ENCODE peak calls at places on chromosomes 5 and 9, in four cellular contexts. One of them, this sample, is unnamed.
A peak's percentile ranks its signal among the peaks of the same experiment; 100 is the strongest.

GRCh38 chr5:173706700-173707099 is 90.2 kb upstream of the BOD1 start:
- DNase-seq in heart right ventricle: no peak
- DNase-seq in A549: no peak
- DNase-seq in dorsolateral prefrontal cortex: no peak
- DNase-seq in this sample: no peak

GRCh38 chr5:10201223-10201868 is 48.3 kb downstream of the ATPSCKMT start:
- DNase-seq in heart right ventricle: no peak
- DNase-seq in dorsolateral prefrontal cortex: no peak
- DNase-seq in A549: no peak
- DNase-seq in this sample: no peak

GRCh38 chr9:124810513-124811355 is 33.8 kb downstream of the OLFML2A start:
- DNase-seq in heart right ventricle: no peak
- DNase-seq in dorsolateral prefrontal cortex: no peak
- DNase-seq in A549: peak; percentile 80
- DNase-seq in this sample: no peak

GRCh38 chr9:126489604-126490593 is 123.8 kb upstream of the LMX1B start:
- DNase-seq in heart right ventricle: no peak
- DNase-seq in dorsolateral prefrontal cortex: peak; percentile 49
- DNase-seq in A549: no peak
- DNase-seq in this sample: no peak

GRCh38 chr9:79658926-79659325 is 87.2 kb downstream of the TLE4 start:
- DNase-seq in dorsolateral prefrontal cortex: no peak
- DNase-seq in A549: no peak
- DNase-seq in heart right ventricle: no peak
- DNase-seq in this sample: no peak

GRCh38 chr9:121450241-121450640 is 49.4 kb downstream of the GGTA1 start:
- DNase-seq in heart right ventricle: no peak
- DNase-seq in A549: no peak
- DNase-seq in dorsolateral prefrontal cortex: no peak
- DNase-seq in this sample: no peak

GRCh38 chr5:157308826-157309465 is 43.0 kb downstream of the CYFIP2 start:
- DNase-seq in heart right ventricle: no peak
- DNase-seq in A549: no peak
- DNase-seq in dorsolateral prefrontal cortex: no peak
- DNase-seq in this sample: no peak

GRCh38 chr9:91282292-91282691 is 79.4 kb downstream of the AUH start:
- DNase-seq in heart right ventricle: no peak
- DNase-seq in dorsolateral prefrontal cortex: no peak
- DNase-seq in A549: peak; percentile 50
- DNase-seq in this sample: no peak

GRCh38 chr9:105262497-105262896 is 18.0 kb downstream of the SLC44A1 start:
- DNase-seq in dorsolateral prefrontal cortex: no peak
- DNase-seq in heart right ventricle: no peak
- DNase-seq in A549: no peak
- DNase-seq in this sample: no peak

GRCh38 chr5:173733831-173734491 is 117.5 kb upstream of the BOD1 start:
- DNase-seq in heart right ventricle: no peak
- DNase-seq in A549: no peak
- DNase-seq in dorsolateral prefrontal cortex: no peak
- DNase-seq in this sample: no peak

GRCh38 chr9:78243130-78243529 is 7.3 kb downstream of the CEP78 start:
- DNase-seq in heart right ventricle: no peak
- DNase-seq in dorsolateral prefrontal cortex: no peak
- DNase-seq in A549: no peak
- DNase-seq in this sample: no peak

GRCh38 chr9:110351009-110351467 is 13.4 kb upstream of the TXNDC8 start:
- DNase-seq in heart right ventricle: no peak
- DNase-seq in A549: peak; percentile 43
- DNase-seq in dorsolateral prefrontal cortex: no peak
- DNase-seq in this sample: no peak

GRCh38 chr5:146878471-146879172 is at the start of gene PPP2R2B:
- DNase-seq in heart right ventricle: peak; percentile 34
- DNase-seq in A549: peak; percentile 15
- DNase-seq in dorsolateral prefrontal cortex: peak; percentile 74
- DNase-seq in this sample: no peak

GRCh38 chr9:89759563-89759962 is 154.8 kb downstream of the GADD45G start:
- DNase-seq in heart right ventricle: no peak
- DNase-seq in dorsolateral prefrontal cortex: no peak
- DNase-seq in A549: no peak
- DNase-seq in this sample: no peak

GRCh38 chr9:8492034-8492433 is 692.5 kb upstream of the DMAC1 start:
- DNase-seq in dorsolateral prefrontal cortex: no peak
- DNase-seq in heart right ventricle: no peak
- DNase-seq in A549: no peak
- DNase-seq in this sample: no peak

GRCh38 chr5:138611295-138612220 is 36.4 kb upstream of the HSPA9 start:
- DNase-seq in heart right ventricle: no peak
- DNase-seq in dorsolateral prefrontal cortex: peak; percentile 52
- DNase-seq in A549: no peak
- DNase-seq in this sample: no peak

GRCh38 chr9:127451681-127452480 is 571 bp downstream of the LRSAM1 start:
- DNase-seq in A549: peak; percentile 75
- DNase-seq in heart right ventricle: peak; percentile 47
- DNase-seq in dorsolateral prefrontal cortex: no peak
- DNase-seq in this sample: peak; percentile 64

GRCh38 chr9:94860678-94861588 is 134.4 kb downstream of the AOPEP start:
- DNase-seq in A549: no peak
- DNase-seq in heart right ventricle: no peak
- DNase-seq in dorsolateral prefrontal cortex: no peak
- DNase-seq in this sample: no peak

GRCh38 chr5:111892949-111893348 is 136.0 kb upstream of the NREP start:
- DNase-seq in dorsolateral prefrontal cortex: no peak
- DNase-seq in A549: no peak
- DNase-seq in heart right ventricle: no peak
- DNase-seq in this sample: no peak

GRCh38 chr9:106149956-106150355 is 455.6 kb downstream of the TMEM38B start:
- DNase-seq in A549: no peak
- DNase-seq in dorsolateral prefrontal cortex: no peak
- DNase-seq in heart right ventricle: no peak
- DNase-seq in this sample: no peak

GRCh38 chr5:133225671-133226152 is 173.9 kb downstream of the HSPA4 start:
- DNase-seq in A549: no peak
- DNase-seq in heart right ventricle: no peak
- DNase-seq in dorsolateral prefrontal cortex: no peak
- DNase-seq in this sample: no peak

GRCh38 chr5:18985397-18985796 is 1002.6 kb downstream of the CDH18 start:
- DNase-seq in A549: no peak
- DNase-seq in dorsolateral prefrontal cortex: no peak
- DNase-seq in heart right ventricle: no peak
- DNase-seq in this sample: no peak

GRCh38 chr5:9473624-9474023 is 72.3 kb downstream of the SEMA5A start:
- DNase-seq in dorsolateral prefrontal cortex: no peak
- DNase-seq in A549: no peak
- DNase-seq in heart right ventricle: no peak
- DNase-seq in this sample: no peak

GRCh38 chr9:129714393-129715051 is 38.3 kb downstream of the PTGES start:
- DNase-seq in dorsolateral prefrontal cortex: no peak
- DNase-seq in A549: no peak
- DNase-seq in heart right ventricle: no peak
- DNase-seq in this sample: no peak

GRCh38 chr5:43661102-43661501 is 58.1 kb downstream of the NNT start:
- DNase-seq in dorsolateral prefrontal cortex: no peak
- DNase-seq in heart right ventricle: no peak
- DNase-seq in A549: peak; percentile 62
- DNase-seq in this sample: no peak

GRCh38 chr5:95382843-95383242 is 8.3 kb upstream of the FAM81B start:
- DNase-seq in heart right ventricle: no peak
- DNase-seq in A549: no peak
- DNase-seq in dorsolateral prefrontal cortex: no peak
- DNase-seq in this sample: no peak

DNA sequence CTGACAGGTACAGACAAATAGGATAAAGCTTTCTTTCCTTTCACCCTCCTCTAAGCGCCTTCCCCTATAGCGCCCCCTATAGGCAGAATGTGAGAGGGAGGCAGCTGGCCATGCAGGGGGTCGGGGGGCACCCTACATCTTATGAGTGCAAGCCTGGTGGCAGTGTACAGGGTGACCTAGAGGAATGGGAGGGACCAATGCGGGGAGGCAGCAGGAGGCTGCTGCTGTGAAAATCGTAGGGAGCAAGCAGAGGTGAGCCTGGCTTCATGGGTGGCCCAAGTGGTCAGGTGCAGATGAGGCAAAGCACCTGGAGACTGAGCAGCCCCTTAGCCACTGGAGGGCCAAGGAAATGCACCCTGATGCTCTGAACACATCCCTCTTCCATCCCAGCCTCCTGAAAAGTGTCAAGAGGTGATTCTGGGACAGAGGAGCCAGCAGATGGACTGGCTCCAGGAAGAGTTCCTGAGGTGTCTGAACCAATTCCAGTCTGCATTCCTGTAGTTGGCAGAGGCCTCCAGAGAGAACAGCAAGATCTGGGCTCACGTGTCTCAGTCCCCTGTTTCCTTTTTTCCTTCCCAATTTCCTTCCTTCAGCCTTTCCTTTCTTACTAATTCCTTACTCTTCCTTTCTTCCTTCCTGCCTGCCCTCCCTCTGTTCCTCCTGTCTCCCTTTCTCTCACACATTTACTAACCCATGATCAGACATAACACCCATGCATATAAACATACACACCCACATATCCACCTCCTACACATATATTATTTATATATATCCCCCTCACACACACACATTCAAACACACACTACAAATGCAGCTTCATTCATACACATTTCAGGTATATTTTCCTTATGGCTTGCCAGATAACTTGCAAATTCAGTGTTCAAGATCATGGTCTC is 32.8 kb upstream of the GALNT10 start:
- DNase-seq in A549: no peak
- DNase-seq in heart right ventricle: no peak
- DNase-seq in dorsolateral prefrontal cortex: no peak
- DNase-seq in this sample: no peak
- TF ChIP-seq CTCF in A549: peak; percentile 41
- TF ChIP-seq CTCF in heart right ventricle: peak; percentile 36
- TF ChIP-seq CTCF in dorsolateral prefrontal cortex: peak; percentile 11
- TF ChIP-seq CTCF in this sample: peak; percentile 45

DNA sequence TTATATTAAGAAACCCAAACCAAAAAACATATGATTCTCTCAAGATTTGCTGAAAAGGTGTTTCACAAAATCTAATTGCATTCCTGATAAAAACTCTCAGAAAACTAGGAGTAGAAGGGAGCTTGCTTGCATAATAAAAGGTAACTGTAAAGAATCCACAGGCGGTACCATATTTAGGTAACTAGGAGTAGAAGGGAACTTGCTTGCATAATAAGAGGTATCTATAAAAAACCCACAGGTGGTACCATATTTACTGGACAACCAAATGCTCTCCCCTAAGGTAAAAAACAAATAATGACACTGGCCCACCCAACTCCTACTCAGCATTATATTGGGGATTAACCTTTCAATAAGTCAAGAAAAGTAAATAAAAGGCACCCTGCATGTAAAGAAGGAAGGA is 57.5 kb upstream of the FCN1 start:
- DNase-seq in heart right ventricle: no peak
- DNase-seq in A549: no peak
- DNase-seq in dorsolateral prefrontal cortex: no peak
- DNase-seq in this sample: no peak
- H3K4me3 ChIP-seq in heart right ventricle: no peak overlapping the region
- H3K4me3 ChIP-seq in A549: no peak overlapping the region
- H3K4me3 ChIP-seq in dorsolateral prefrontal cortex: no peak overlapping the region
- H3K4me3 ChIP-seq in this sample: no peak overlapping the region

GRCh38 chr5:79408028-79408427 is 105.9 kb downstream of the HOMER1 start:
- DNase-seq in dorsolateral prefrontal cortex: no peak
- DNase-seq in heart right ventricle: no peak
- DNase-seq in A549: no peak
- DNase-seq in this sample: no peak
- TF ChIP-seq CTCF in dorsolateral prefrontal cortex: no peak
- TF ChIP-seq CTCF in heart right ventricle: no peak
- TF ChIP-seq CTCF in A549: no peak
- TF ChIP-seq CTCF in this sample: no peak

DNA sequence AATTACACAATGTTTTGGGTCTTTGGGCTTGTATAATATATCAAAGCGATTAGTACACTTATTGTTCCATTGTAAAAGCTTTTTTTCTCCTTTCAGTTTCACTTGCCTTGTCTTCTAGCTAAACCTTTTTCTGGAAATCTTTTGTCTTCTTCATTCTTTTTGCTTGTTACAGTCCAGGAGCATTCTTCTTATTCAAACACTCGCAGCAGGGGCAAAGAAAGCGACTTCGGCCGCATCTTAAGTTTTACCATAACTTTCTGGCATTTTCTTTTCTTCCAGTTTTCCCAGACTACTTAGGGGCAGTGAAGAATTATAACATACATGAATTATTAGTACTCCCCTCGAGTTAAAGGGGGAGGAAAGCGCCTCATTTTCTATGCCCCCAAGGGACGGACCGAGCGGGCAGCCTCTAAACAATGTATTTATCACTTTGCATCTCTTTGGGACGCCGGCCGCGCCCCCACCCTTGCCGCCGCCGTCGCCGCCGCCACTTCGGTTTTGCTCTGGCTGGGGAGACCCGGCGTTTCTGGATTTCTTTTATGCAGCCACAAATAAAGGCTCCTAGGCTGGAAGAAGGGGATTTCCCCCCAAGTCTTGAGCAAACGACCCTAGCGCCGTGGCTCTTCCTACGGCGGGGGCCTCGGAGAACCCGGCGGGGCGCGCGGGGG is 7.5 kb upstream of the NEUROG1 start:
- DNase-seq in A549: no peak
- DNase-seq in heart right ventricle: no peak
- DNase-seq in dorsolateral prefrontal cortex: no peak
- DNase-seq in this sample: no peak
- H3K4me3 ChIP-seq in A549: peak overlapping the region; percentile 42
- H3K4me3 ChIP-seq in heart right ventricle: peak overlapping the region; percentile 53
- H3K4me3 ChIP-seq in dorsolateral prefrontal cortex: peak overlapping the region; percentile 57
- H3K4me3 ChIP-seq in this sample: peak overlapping the region; percentile 26

DNA sequence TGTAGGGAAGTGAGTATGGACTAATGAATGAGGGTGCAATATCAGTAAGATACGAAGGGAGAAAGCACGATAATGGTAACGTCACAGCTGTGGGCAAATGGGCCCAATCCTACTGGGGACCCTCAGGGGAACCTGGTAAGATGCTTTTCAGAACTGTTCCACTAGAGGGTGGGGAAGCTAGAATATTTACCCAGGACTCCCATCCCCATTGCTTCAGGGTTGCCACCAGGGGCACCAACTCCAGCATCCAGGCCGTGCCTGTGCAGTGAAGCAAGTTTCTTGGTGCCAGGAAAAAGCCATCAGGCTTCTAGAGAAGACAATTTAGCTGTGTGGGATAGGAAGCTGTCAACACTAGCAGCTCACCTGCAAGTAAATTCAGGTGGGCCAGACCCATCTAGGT is 409.3 kb downstream of the AGTPBP1 start:
- DNase-seq in dorsolateral prefrontal cortex: no peak
- DNase-seq in A549: peak; percentile 29
- DNase-seq in heart right ventricle: no peak
- DNase-seq in this sample: no peak
- TF ChIP-seq CTCF in dorsolateral prefrontal cortex: peak; percentile 13
- TF ChIP-seq CTCF in A549: no peak
- TF ChIP-seq CTCF in heart right ventricle: peak; percentile 20
- TF ChIP-seq CTCF in this sample: peak; percentile 32